ENCODE peak calls at places on chromosomes 7 and 10, in ten cellular contexts. I is IMR-90, L is Panc1, W is Peyer's patch, V is fibroblast of pulmonary artery, F is cardiac fibroblast, A is PC-3, S is cardiac muscle cell, T is fibroblast of the aortic adventitia, H is A549. D is an unnamed sample.

GRCh38 chr10:9243861-9244515 is 1189.5 kb downstream of the GATA3 start:
- DNase-seq in H (no peak), V (no peak), W (no peak), T (no peak), A (no peak), S (no peak), F (no peak), I (no peak), L (no peak), D (no peak)

GRCh38 chr10:62492012-62492869 is 118.1 kb downstream of the ZNF365 start:
- DNase-seq in F (peak), A (peak), H (peak), W (no peak), S (peak), L (peak), T (peak), I (peak), V (peak), D (peak)

GRCh38 chr7:104038136-104038535 is 48.7 kb upstream of the RELN start:
- DNase-seq in S (no peak), T (no peak), A (no peak), V (no peak), I (no peak), W (no peak), H (no peak), L (no peak), F (no peak), D (no peak)

GRCh38 chr7:32062150-32062549 is 8.1 kb downstream of the PDE1C start:
- DNase-seq in L (no peak), I (peak), W (peak), H (peak), A (peak), T (peak), V (peak), S (peak), F (peak), D (peak)

GRCh38 chr7:109549461-109549860 is 979.8 kb downstream of the DNAJB9 start:
- DNase-seq in W (no peak), F (peak), V (no peak), T (no peak), I (no peak), S (no peak), H (no peak), L (no peak), A (no peak), D (no peak)

GRCh38 chr10:15147594-15148392 is 20.7 kb downstream of the NMT2 start:
- DNase-seq in S (no peak), A (no peak), F (no peak), H (no peak), I (no peak), V (no peak), W (no peak), L (no peak), T (no peak), D (no peak)

GRCh38 chr10:67785098-67785497 is 52.9 kb downstream of the DNAJC12 start:
- DNase-seq in F (no peak), V (no peak), H (no peak), I (no peak), L (no peak), S (no peak), T (no peak), W (no peak), A (no peak), D (no peak)

GRCh38 chr10:113663142-113663541 is 699 bp downstream of the NRAP start:
- DNase-seq in S (no peak), H (peak), V (no peak), T (no peak), I (no peak), A (peak), F (no peak), L (no peak), W (no peak), D (no peak)

GRCh38 chr7:5218564-5219360 is 28.7 kb downstream of the WIPI2 start:
- DNase-seq in H (no peak), I (no peak), L (no peak), T (no peak), F (no peak), W (peak), V (no peak), A (no peak), S (no peak), D (no peak)

GRCh38 chr7:139304517-139304916 is 36.6 kb upstream of the FMC1 start:
- DNase-seq in I (no peak), F (peak), H (no peak), S (no peak), V (no peak), A (no peak), L (no peak), T (no peak), W (no peak), D (no peak)

GRCh38 chr10:9289811-9290210 is 1235.3 kb downstream of the GATA3 start:
- DNase-seq in V (no peak), A (no peak), H (no peak), L (no peak), S (no peak), T (no peak), F (no peak), W (no peak), I (no peak), D (peak)

GRCh38 chr10:129963831-129964501 is at the start of gene EBF3:
- DNase-seq in I (peak), W (peak), S (peak), F (peak), A (peak), H (peak), T (peak), V (peak), L (no peak), D (peak)

GRCh38 chr7:113824117-113824823 is 94.5 kb downstream of the PPP1R3A start:
- DNase-seq in A (no peak), H (no peak), S (no peak), V (no peak), I (no peak), T (no peak), F (no peak), L (no peak), W (no peak), D (no peak)

GRCh38 chr7:148633761-148634160 is 43.2 kb downstream of the C7orf33 start:
- DNase-seq in T (no peak), W (no peak), L (no peak), I (no peak), F (no peak), V (no peak), S (no peak), H (no peak), A (peak), D (no peak)

GRCh38 chr7:20331231-20331880 is 656 bp downstream of the ITGB8 start:
- DNase-seq in T (no peak), I (peak), V (peak), F (peak), L (no peak), W (peak), H (peak), A (peak), S (peak), D (peak)

GRCh38 chr7:91264924-91265681 is 870 bp downstream of the FZD1 start:
- DNase-seq in L (no peak), T (peak), I (peak), F (peak), W (peak), V (peak), S (peak), H (peak), A (peak), D (peak)

GRCh38 chr10:100019824-100020160 is 10.0 kb upstream of the DNMBP start:
- DNase-seq in W (peak), A (peak), L (no peak), F (no peak), S (no peak), T (peak), V (no peak), H (peak), I (no peak), D (no peak)
- TF ChIP-seq CTCF in W (no peak), A (no peak), L (no peak), F (peak), S (no peak), T (peak), V (peak), H (no peak), I (no peak), D (peak)

GRCh38 chr10:27995311-27995710 is 3.6 kb downstream of the ODAD2 start:
- DNase-seq in T (no peak), S (no peak), V (no peak), I (no peak), F (no peak), L (no peak), W (no peak), H (no peak), A (no peak), D (no peak)

GRCh38 chr10:27998954-27999275 is at the start of gene ODAD2:
- DNase-seq in W (no peak), V (no peak), F (no peak), T (no peak), I (no peak), L (no peak), A (peak), H (no peak), S (no peak), D (no peak)

GRCh38 chr10:27998178-27998953 is 513 bp downstream of the ODAD2 start:
- DNase-seq in A (peak), W (no peak), S (peak), I (peak), T (peak), H (peak), F (peak), V (no peak), L (no peak), D (peak)

GRCh38 chr10:28001353-28001752 is 2.5 kb upstream of the ODAD2 start:
- DNase-seq in T (no peak), L (no peak), F (no peak), A (no peak), H (no peak), I (no peak), V (no peak), W (no peak), S (no peak), D (no peak)

DNA sequence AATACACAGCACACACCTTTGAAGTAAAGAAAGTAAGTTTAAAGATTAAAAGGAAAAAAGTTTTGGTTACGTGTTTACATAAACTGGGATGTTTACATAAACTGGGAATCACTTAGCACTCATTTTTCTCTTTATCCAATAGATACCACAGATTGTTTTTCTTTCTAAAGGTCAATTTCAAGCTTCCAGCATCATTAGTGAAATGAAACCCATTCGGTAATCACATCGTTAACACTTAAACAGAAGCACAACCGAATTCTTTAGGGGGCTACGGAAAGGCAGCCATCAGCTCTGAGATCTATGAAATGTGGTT is 1.1 kb downstream of the ODAD2 start:
- DNase-seq in T (no peak), L (no peak), A (no peak), W (no peak), S (no peak), F (no peak), V (no peak), H (no peak), I (no peak), D (no peak)
- H3K4me3 ChIP-seq in T (peak), L (no peak), A (peak), W (no peak), S (peak), F (no peak), V (no peak), H (no peak), I (peak), D (peak)

DNA sequence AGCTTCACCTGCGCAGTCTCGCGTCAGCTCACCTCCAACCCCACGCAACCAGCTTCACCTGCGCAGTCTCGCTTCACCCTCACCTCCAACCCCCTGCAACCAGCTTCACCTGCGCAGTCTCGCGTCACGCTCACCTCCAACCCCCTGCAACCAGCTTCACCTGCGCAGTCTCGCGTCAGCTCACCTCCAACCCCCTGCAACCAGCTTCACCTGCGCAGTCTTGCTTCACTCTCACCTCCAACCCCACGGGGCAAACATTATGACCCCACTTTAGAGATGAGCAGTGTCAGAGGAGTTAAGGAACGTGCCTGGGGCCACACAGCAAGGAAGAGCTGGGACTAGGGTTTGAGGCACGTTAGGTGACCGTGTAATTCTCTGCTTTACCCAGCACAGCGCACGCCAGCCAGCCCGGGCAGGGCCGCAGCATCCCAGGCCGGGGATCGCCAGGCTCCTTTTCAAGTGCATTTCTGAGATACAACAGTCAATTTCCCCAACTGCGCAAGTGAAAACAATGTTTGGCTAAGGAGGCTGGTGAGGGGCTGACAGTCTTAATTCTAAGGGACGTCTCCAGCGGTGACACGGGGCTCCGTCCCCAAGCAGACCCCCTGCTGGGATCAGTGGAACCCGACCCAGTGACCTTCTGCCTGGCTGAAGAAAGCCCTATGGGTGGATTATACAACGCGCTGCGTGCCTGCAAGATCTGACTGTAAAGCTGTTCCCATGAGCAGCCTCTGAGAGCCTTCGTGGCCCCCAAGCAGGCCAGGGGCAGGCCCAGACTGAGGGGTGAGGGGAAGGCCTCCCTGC is 22.7 kb upstream of the PDGFA start:
- DNase-seq in S (no peak), F (no peak), T (no peak), A (no peak), W (no peak), V (no peak), L (no peak), I (no peak), H (no peak), D (no peak)
- TF ChIP-seq CTCF in S (no peak), F (no peak), T (no peak), A (no peak), W (no peak), V (no peak), L (no peak), I (no peak), H (no peak), D (no peak)

GRCh38 chr7:143130541-143130940 is 1.3 kb upstream of the PIP start:
- DNase-seq in L (no peak), T (no peak), S (no peak), W (no peak), A (no peak), F (no peak), V (no peak), I (no peak), H (no peak), D (no peak)
- H3K4me3 ChIP-seq in L (no peak), T (no peak), S (no peak), W (no peak), A (no peak), F (no peak), V (no peak), I (no peak), H (no peak), D (no peak)

GRCh38 chr10:82796510-82796909 is 921.5 kb downstream of the NRG3 start:
- DNase-seq in F (peak), I (no peak), L (no peak), W (no peak), T (peak), A (no peak), S (peak), V (peak), H (no peak), D (peak)
- TF ChIP-seq CTCF in F (peak), I (peak), L (peak), W (no peak), T (peak), A (peak), S (peak), V (peak), H (peak), D (peak)

GRCh38 chr7:13987395-13987794 is 2.1 kb downstream of the ETV1 start:
- DNase-seq in V (peak), L (no peak), T (no peak), W (no peak), F (no peak), H (no peak), I (peak), S (no peak), A (peak), D (no peak)
- H3K4me3 ChIP-seq in V (peak), L (no peak), T (no peak), W (no peak), F (no peak), H (no peak), I (no peak), S (peak), A (peak), D (peak)

GRCh38 chr10:21020545-21020944 is 123.4 kb upstream of the NEBL start:
- DNase-seq in A (peak), L (no peak), T (no peak), F (no peak), I (no peak), H (peak), S (peak), W (peak), V (no peak), D (peak)
- TF ChIP-seq CTCF in A (peak), L (peak), T (peak), F (peak), I (no peak), H (peak), S (peak), W (peak), V (peak), D (peak)

DNA sequence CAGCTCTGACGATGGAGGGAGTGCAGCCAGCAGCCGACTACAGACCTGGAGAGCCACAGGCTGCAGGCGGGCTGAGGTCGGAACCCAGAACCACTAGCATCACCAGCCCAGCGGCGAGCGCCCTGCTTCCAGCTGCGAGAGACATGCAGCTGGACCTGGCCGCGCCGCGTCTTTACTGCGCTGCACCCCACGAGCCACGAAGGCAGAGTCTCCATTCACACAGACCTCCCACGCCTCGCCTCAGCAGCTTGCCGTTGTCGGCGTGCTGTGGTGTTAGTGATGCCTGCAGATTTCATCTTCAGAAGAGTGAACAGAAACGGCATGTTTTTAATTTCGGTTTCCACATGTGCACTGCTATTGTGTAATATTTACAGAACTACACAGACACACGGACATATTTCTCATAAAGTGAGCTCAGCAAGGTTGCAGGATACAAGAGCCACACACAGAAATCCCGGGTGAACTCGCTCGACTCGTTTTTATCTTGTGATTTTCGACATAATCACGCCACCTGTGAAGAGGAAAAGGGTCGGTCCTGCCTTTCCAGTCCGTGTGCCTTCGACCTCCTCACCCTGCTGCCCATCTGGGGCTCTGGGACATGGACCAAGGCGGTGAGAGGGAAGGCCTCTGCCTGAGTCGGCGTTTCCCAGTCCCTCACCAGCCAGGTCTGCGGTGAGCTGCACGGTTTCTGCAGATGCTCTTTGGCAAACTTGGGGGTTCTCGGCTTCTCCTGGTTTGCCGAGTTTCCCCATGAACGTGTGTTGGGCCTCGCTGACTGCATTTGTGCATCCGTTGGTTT is 252.2 kb downstream of the ELFN1 start:
- DNase-seq in L (no peak), F (no peak), I (peak), V (no peak), H (no peak), W (no peak), A (peak), S (no peak), T (peak), D (peak)
- H3K4me3 ChIP-seq in L (no peak), F (no peak), I (no peak), V (no peak), H (no peak), W (no peak), A (peak), S (no peak), T (no peak), D (peak)

D was measured in choroid plexus epithelial cell.